ENCODE peak calls at places on chromosome 15, in six cellular contexts. G is HFFc6; C is stimulated activated CD4-positive, alpha-beta T cell treated with anti-CD3 and anti-CD28 coated beads, Interleukin-2, amount 100 ng/mL, for 48 hours; Y is GM19239; O is osteocyte; R is fibroblast of pulmonary artery. W is an unnamed sample.

GRCh38 chr15:63188247-63188936 is 1.0 kb upstream of the RAB8B start:
- DNase-seq in G (no peak), C (peak), Y (no peak), O (no peak), R (no peak), W (no peak)

GRCh38 chr15:26771168-26771916 is 1.5 kb downstream of the GABRB3 start:
- DNase-seq in G (no peak), C (no peak), Y (no peak), O (no peak), R (no peak), W (no peak)

GRCh38 chr15:42796955-42797779 is 60.2 kb upstream of the CDAN1 start:
- DNase-seq in G (no peak), C (no peak), Y (no peak), O (no peak), R (peak), W (no peak)

GRCh38 chr15:60745469-60745971 is 266.6 kb upstream of the ICE2 start:
- DNase-seq in G (no peak), C (no peak), Y (no peak), O (no peak), R (peak), W (no peak)

GRCh38 chr15:35306361-35306981 is 221.4 kb upstream of the NANOGP8 start:
- DNase-seq in G (peak), C (no peak), Y (no peak), O (no peak), R (peak), W (no peak)

GRCh38 chr15:45431502-45431901 is 53.2 kb upstream of the GATM start:
- DNase-seq in G (no peak), C (no peak), Y (no peak), O (no peak), R (no peak), W (no peak)

GRCh38 chr15:32659340-32659831 is 17.9 kb downstream of the SCG5 start:
- DNase-seq in G (peak), C (no peak), Y (no peak), O (peak), R (no peak), W (no peak)

GRCh38 chr15:26889298-26889898 is 22.5 kb downstream of the GABRA5 start:
- DNase-seq in G (peak), C (peak), Y (no peak), O (no peak), R (peak), W (no peak)

GRCh38 chr15:89827821-89828220 is 13.2 kb upstream of the ANPEP start:
- DNase-seq in G (no peak), C (no peak), Y (no peak), O (no peak), R (no peak), W (no peak)

GRCh38 chr15:69996842-69997478 is 100.8 kb downstream of the TLE3 start:
- DNase-seq in G (no peak), C (no peak), Y (no peak), O (no peak), R (no peak), W (no peak)

GRCh38 chr15:46126581-46126980 is 491.8 kb downstream of the SQOR start:
- DNase-seq in G (peak), C (no peak), Y (no peak), O (no peak), R (peak), W (no peak)

GRCh38 chr15:80019168-80019745 is 40.2 kb upstream of the ZFAND6 start:
- DNase-seq in G (no peak), C (no peak), Y (no peak), O (no peak), R (no peak), W (no peak)

GRCh38 chr15:64912379-64912778 is 677 bp downstream of the ANKDD1A start:
- DNase-seq in G (no peak), C (no peak), Y (no peak), O (no peak), R (no peak), W (no peak)

GRCh38 chr15:40763801-40764765 is at the start of gene GCHFR:
- DNase-seq in G (peak), C (peak), Y (no peak), O (no peak), R (peak), W (peak)

GRCh38 chr15:78597583-78597982 is 23.2 kb downstream of the CHRNA3 start:
- DNase-seq in G (no peak), C (no peak), Y (no peak), O (no peak), R (no peak), W (no peak)

GRCh38 chr15:51688863-51689262 is 7.6 kb downstream of the SCG3 start:
- DNase-seq in G (no peak), C (no peak), Y (peak), O (no peak), R (peak), W (no peak)

GRCh38 chr15:75597667-75598341 is 18.7 kb upstream of the PTPN9 start:
- DNase-seq in G (no peak), C (no peak), Y (no peak), O (no peak), R (peak), W (no peak)

GRCh38 chr15:78959360-78959759 is 14.5 kb upstream of the CTSH start:
- DNase-seq in G (no peak), C (no peak), Y (no peak), O (no peak), R (no peak), W (no peak)

GRCh38 chr15:41695750-41696436 is 35.7 kb downstream of the MGA start:
- DNase-seq in G (peak), C (peak), Y (peak), O (no peak), R (peak), W (peak)

GRCh38 chr15:82643992-82644391 is 3.2 kb downstream of the CPEB1 start:
- DNase-seq in G (no peak), C (no peak), Y (no peak), O (no peak), R (no peak), W (no peak)

GRCh38 chr15:45702041-45702440 is 67.2 kb downstream of the SQOR start:
- DNase-seq in G (no peak), C (no peak), Y (no peak), O (no peak), R (no peak), W (no peak)

GRCh38 chr15:25416693-25417092 is 22.1 kb downstream of the UBE3A start:
- DNase-seq in G (no peak), C (no peak), Y (no peak), O (no peak), R (no peak), W (no peak)

GRCh38 chr15:38535451-38536200 is 29.0 kb downstream of the RASGRP1 start:
- DNase-seq in G (peak), C (no peak), Y (no peak), O (no peak), R (no peak), W (no peak)

GRCh38 chr15:41160639-41161315 is 44.7 kb upstream of the INO80 start:
- DNase-seq in G (no peak), C (no peak), Y (no peak), O (no peak), R (peak), W (no peak)

GRCh38 chr15:82937659-82938058 is 14.9 kb downstream of the HOMER2 start:
- DNase-seq in G (no peak), C (no peak), Y (no peak), O (no peak), R (no peak), W (no peak)

GRCh38 chr15:90456236-90456635 is 68.2 kb downstream of the IQGAP1 start:
- DNase-seq in G (no peak), C (no peak), Y (no peak), O (no peak), R (no peak), W (no peak)

GRCh38 chr15:96093063-96093462 is 237.4 kb upstream of the NR2F2 start:
- DNase-seq in G (peak), C (no peak), Y (no peak), O (no peak), R (peak), W (no peak)

GRCh38 chr15:31079519-31079918 is 22.0 kb downstream of the TRPM1 start:
- DNase-seq in G (peak), C (no peak), Y (no peak), O (peak), R (no peak), W (no peak)

GRCh38 chr15:61640751-61641150 is 411.6 kb upstream of the RORA start:
- DNase-seq in G (no peak), C (no peak), Y (no peak), O (no peak), R (no peak), W (no peak)

W was measured in GM12892.